ENCODE peak calls at places on chromosomes 5 and 9, in seven cellular contexts. One of them, this sample, is unnamed.

GRCh38 chr9:129489838-129490582 is 130.9 kb downstream of the C9orf50 start:
- DNase-seq in COLO829: no peak
- DNase-seq in OCI-LY7: no peak
- DNase-seq in smooth muscle cell of the brain vasculature: no peak
- DNase-seq in EL: peak
- DNase-seq in SW 1271: no peak
- DNase-seq in lower leg skin: no peak
- DNase-seq in this sample: no peak

GRCh38 chr9:111970827-111971226 is 74.2 kb downstream of the UGCG start:
- DNase-seq in smooth muscle cell of the brain vasculature: no peak
- DNase-seq in lower leg skin: no peak
- DNase-seq in COLO829: no peak
- DNase-seq in SW 1271: no peak
- DNase-seq in OCI-LY7: no peak
- DNase-seq in EL: peak
- DNase-seq in this sample: no peak

GRCh38 chr5:172533399-172534228 is 79.3 kb upstream of the SH3PXD2B start:
- DNase-seq in OCI-LY7: no peak
- DNase-seq in lower leg skin: peak
- DNase-seq in smooth muscle cell of the brain vasculature: no peak
- DNase-seq in SW 1271: no peak
- DNase-seq in EL: peak
- DNase-seq in COLO829: no peak
- DNase-seq in this sample: no peak

GRCh38 chr9:4137755-4138154 is 162.1 kb downstream of the GLIS3 start:
- DNase-seq in lower leg skin: no peak
- DNase-seq in EL: peak
- DNase-seq in SW 1271: no peak
- DNase-seq in OCI-LY7: no peak
- DNase-seq in smooth muscle cell of the brain vasculature: no peak
- DNase-seq in COLO829: peak
- DNase-seq in this sample: no peak

GRCh38 chr5:111792659-111793058 is 35.7 kb upstream of the NREP start:
- DNase-seq in OCI-LY7: no peak
- DNase-seq in lower leg skin: no peak
- DNase-seq in smooth muscle cell of the brain vasculature: no peak
- DNase-seq in SW 1271: no peak
- DNase-seq in EL: peak
- DNase-seq in COLO829: no peak
- DNase-seq in this sample: no peak

GRCh38 chr9:116721411-116721810 is 34.3 kb downstream of the TRIM32 start:
- DNase-seq in lower leg skin: no peak
- DNase-seq in smooth muscle cell of the brain vasculature: no peak
- DNase-seq in EL: no peak
- DNase-seq in COLO829: no peak
- DNase-seq in OCI-LY7: no peak
- DNase-seq in SW 1271: no peak
- DNase-seq in this sample: no peak

GRCh38 chr5:84085387-84086041 is 299.2 kb downstream of the EDIL3 start:
- DNase-seq in EL: no peak
- DNase-seq in smooth muscle cell of the brain vasculature: no peak
- DNase-seq in COLO829: no peak
- DNase-seq in SW 1271: no peak
- DNase-seq in lower leg skin: no peak
- DNase-seq in OCI-LY7: no peak
- DNase-seq in this sample: no peak

GRCh38 chr9:17775646-17776045 is 196.8 kb downstream of the SH3GL2 start:
- DNase-seq in lower leg skin: no peak
- DNase-seq in COLO829: no peak
- DNase-seq in EL: no peak
- DNase-seq in SW 1271: no peak
- DNase-seq in OCI-LY7: no peak
- DNase-seq in smooth muscle cell of the brain vasculature: no peak
- DNase-seq in this sample: no peak

This sample was measured in thoracic aorta.